ENCODE peak calls at places on chromosomes 3 and 15, in ten cellular contexts. N is stimulated activated CD8-positive, alpha-beta memory T cell treated with anti-CD3 and anti-CD28 coated beads, Interleukin-15, amount 100 ng/mL, for 4 hours; Y is foreskin fibroblast; E is activated CD4-positive, alpha-beta T cell treated with anti-CD3 and anti-CD28 coated beads for 24 hours; I is activated CD8-positive, alpha-beta memory T cell treated with anti-CD3 and anti-CD28 coated beads for 48 hours; U is activated naive CD4-positive, alpha-beta T cell; V is Kasumi-1; G is Calu3; K is heart right ventricle; Q is A549. H is an unnamed sample.

GRCh38 chr15:25243800-25244097 is 195.1 kb downstream of the UBE3A start:
- DNase-seq in N (no peak), Y (no peak), E (no peak), I (no peak), U (no peak), V (no peak), G (no peak), K (peak), Q (no peak), H (peak)

GRCh38 chr3:186054481-186055399 is 54.1 kb downstream of the ETV5 start:
- DNase-seq in N (no peak), Y (no peak), E (no peak), I (no peak), U (no peak), V (no peak), G (no peak), K (no peak), Q (no peak), H (no peak)

GRCh38 chr15:45458746-45459403 is 63.7 kb downstream of the SLC30A4 start:
- DNase-seq in N (peak), Y (no peak), E (peak), I (peak), U (peak), V (peak), G (peak), K (peak), Q (peak), H (peak)

GRCh38 chr15:88657326-88658069 is 18.7 kb downstream of the ISG20 start:
- DNase-seq in N (no peak), Y (peak), E (no peak), I (no peak), U (no peak), V (no peak), G (peak), K (no peak), Q (peak), H (peak)

GRCh38 chr3:138899592-138899991 is 47.3 kb downstream of the FOXL2 start:
- DNase-seq in N (no peak), Y (no peak), E (no peak), I (no peak), U (no peak), V (no peak), G (no peak), K (no peak), Q (no peak), H (no peak)

GRCh38 chr15:64878708-64879107 is 33.0 kb upstream of the ANKDD1A start:
- DNase-seq in N (no peak), Y (no peak), E (no peak), I (no peak), U (no peak), V (no peak), G (no peak), K (no peak), Q (no peak), H (no peak)

GRCh38 chr15:34014556-34014955 is 24.4 kb downstream of the AVEN start:
- DNase-seq in N (no peak), Y (no peak), E (no peak), I (no peak), U (no peak), V (no peak), G (no peak), K (no peak), Q (no peak), H (no peak)

GRCh38 chr3:24058940-24059705 is 114.0 kb downstream of the NR1D2 start:
- DNase-seq in N (no peak), Y (no peak), E (no peak), I (no peak), U (no peak), V (no peak), G (no peak), K (no peak), Q (no peak), H (no peak)